ENCODE peak calls at places on chromosomes 13 and 19, in six cellular contexts. One of them, this sample, is unnamed.

GRCh38 chr19:44685877-44686276 is 13.1 kb upstream of the CEACAM16 start:
- DNase-seq in GM12864: no peak
- DNase-seq in HAP-1: no peak
- DNase-seq in SW 1271: no peak
- DNase-seq in DMS53: no peak
- DNase-seq in activated naive CD8-positive, alpha-beta T cell treated with anti-CD3 and anti-CD28 coated beads, Interleukin-2, amount 50 U/mL, for 24 hours: no peak
- DNase-seq in this sample: no peak

GRCh38 chr19:1131718-1132552 is 28.1 kb downstream of the GPX4 start:
- DNase-seq in SW 1271: peak
- DNase-seq in HAP-1: no peak
- DNase-seq in GM12864: peak
- DNase-seq in activated naive CD8-positive, alpha-beta T cell treated with anti-CD3 and anti-CD28 coated beads, Interleukin-2, amount 50 U/mL, for 24 hours: peak
- DNase-seq in DMS53: no peak
- DNase-seq in this sample: peak

GRCh38 chr13:71327266-71327665 is 539.7 kb downstream of the DACH1 start:
- DNase-seq in HAP-1: no peak
- DNase-seq in activated naive CD8-positive, alpha-beta T cell treated with anti-CD3 and anti-CD28 coated beads, Interleukin-2, amount 50 U/mL, for 24 hours: no peak
- DNase-seq in GM12864: no peak
- DNase-seq in DMS53: no peak
- DNase-seq in SW 1271: no peak
- DNase-seq in this sample: no peak

GRCh38 chr13:114124921-114125320 is 7.5 kb downstream of the RASA3 start:
- DNase-seq in activated naive CD8-positive, alpha-beta T cell treated with anti-CD3 and anti-CD28 coated beads, Interleukin-2, amount 50 U/mL, for 24 hours: peak
- DNase-seq in DMS53: no peak
- DNase-seq in GM12864: no peak
- DNase-seq in SW 1271: no peak
- DNase-seq in HAP-1: no peak
- DNase-seq in this sample: no peak

GRCh38 chr13:43054803-43055802 is 31.7 kb downstream of the DNAJC15 start:
- DNase-seq in SW 1271: no peak
- DNase-seq in HAP-1: peak
- DNase-seq in DMS53: no peak
- DNase-seq in GM12864: no peak
- DNase-seq in activated naive CD8-positive, alpha-beta T cell treated with anti-CD3 and anti-CD28 coated beads, Interleukin-2, amount 50 U/mL, for 24 hours: no peak
- DNase-seq in this sample: peak

GRCh38 chr13:104253063-104253680 is 1187.0 kb upstream of the SLC10A2 start:
- DNase-seq in GM12864: no peak
- DNase-seq in activated naive CD8-positive, alpha-beta T cell treated with anti-CD3 and anti-CD28 coated beads, Interleukin-2, amount 50 U/mL, for 24 hours: no peak
- DNase-seq in HAP-1: no peak
- DNase-seq in SW 1271: no peak
- DNase-seq in DMS53: peak
- DNase-seq in this sample: peak

GRCh38 chr13:48680756-48681392 is 27.1 kb downstream of the CYSLTR2 start:
- DNase-seq in activated naive CD8-positive, alpha-beta T cell treated with anti-CD3 and anti-CD28 coated beads, Interleukin-2, amount 50 U/mL, for 24 hours: no peak
- DNase-seq in HAP-1: no peak
- DNase-seq in SW 1271: no peak
- DNase-seq in GM12864: no peak
- DNase-seq in DMS53: no peak
- DNase-seq in this sample: no peak

GRCh38 chr13:23993439-23993980 is 96.2 kb upstream of the C1QTNF9B start:
- DNase-seq in activated naive CD8-positive, alpha-beta T cell treated with anti-CD3 and anti-CD28 coated beads, Interleukin-2, amount 50 U/mL, for 24 hours: no peak
- DNase-seq in DMS53: no peak
- DNase-seq in HAP-1: no peak
- DNase-seq in GM12864: no peak
- DNase-seq in SW 1271: no peak
- DNase-seq in this sample: no peak

GRCh38 chr19:4083677-4084546 is 17.2 kb upstream of the ZBTB7A start:
- DNase-seq in DMS53: peak
- DNase-seq in SW 1271: no peak
- DNase-seq in HAP-1: no peak
- DNase-seq in GM12864: no peak
- DNase-seq in activated naive CD8-positive, alpha-beta T cell treated with anti-CD3 and anti-CD28 coated beads, Interleukin-2, amount 50 U/mL, for 24 hours: peak
- DNase-seq in this sample: no peak

This sample was measured in cardiac muscle cell.